ENCODE peak calls at places on chromosome 7, in ten cellular contexts. L is breast epithelium, G is heart left ventricle, O is NB4, W is A549, Q is uterus, E is adrenal gland, H is thyroid gland, C is body of pancreas, T is esophagus muscularis mucosa. J is an unnamed sample.

GRCh38 chr7:68482800-68483199 is 1115.5 kb upstream of the AUTS2 start:
- DNase-seq in O (no peak), C (no peak), L (no peak), G (no peak), Q (no peak), E (no peak), W (no peak), H (no peak), T (no peak), J (no peak)

GRCh38 chr7:78149787-78150186 is 351.2 kb downstream of the PHTF2 start:
- DNase-seq in T (no peak), O (no peak), W (no peak), G (no peak), E (no peak), C (no peak), Q (no peak), L (no peak), H (no peak), J (no peak)

GRCh38 chr7:94374721-94375120 is 20.0 kb upstream of the COL1A2 start:
- DNase-seq in T (no peak), Q (no peak), L (no peak), H (no peak), W (no peak), E (no peak), G (no peak), O (no peak), C (no peak), J (no peak)

GRCh38 chr7:100688593-100688860 is 5.5 kb downstream of the GIGYF1 start:
- DNase-seq in C (no peak), O (no peak), Q (no peak), H (no peak), T (no peak), G (no peak), E (no peak), W (no peak), L (no peak), J (no peak)

GRCh38 chr7:1158203-1159126 is 1.5 kb downstream of the ZFAND2A start:
- DNase-seq in T (no peak), L (no peak), W (no peak), E (no peak), Q (no peak), G (no peak), H (no peak), C (no peak), O (no peak), J (no peak)

GRCh38 chr7:56290548-56290947 is 174.3 kb upstream of the NUPR2 start:
- DNase-seq in G (no peak), L (no peak), O (no peak), Q (no peak), W (no peak), T (no peak), H (no peak), E (no peak), C (no peak), J (no peak)

GRCh38 chr7:114158275-114158674 is 239.5 kb upstream of the PPP1R3A start:
- DNase-seq in L (no peak), G (no peak), W (no peak), T (no peak), Q (no peak), C (no peak), H (no peak), O (no peak), E (no peak), J (no peak)

GRCh38 chr7:151940048-151940845 is 16.0 kb upstream of the GALNTL5 start:
- DNase-seq in O (peak; percentile 67), W (peak; percentile 17), E (no peak), T (no peak), C (no peak), G (no peak), H (no peak), L (no peak), Q (peak; percentile 47), J (no peak)

GRCh38 chr7:29639386-29639785 is 75.8 kb downstream of the PRR15 start:
- DNase-seq in H (no peak), L (no peak), O (no peak), C (no peak), E (no peak), W (no peak), T (peak; percentile 81), Q (no peak), G (no peak), J (no peak)

GRCh38 chr7:158863611-158864506 is 7.5 kb downstream of the DYNC2I1 start:
- DNase-seq in E (peak; percentile 81), C (peak; percentile 53), W (peak; percentile 73), O (peak; percentile 85), T (no peak), H (peak; percentile 80), L (peak; percentile 69), G (peak; percentile 93), Q (peak; percentile 79), J (peak; percentile 55)

GRCh38 chr7:45699726-45700390 is 125.7 kb downstream of the ADCY1 start:
- DNase-seq in Q (peak; percentile 8), L (peak; percentile 16), C (no peak), T (no peak), H (no peak), W (no peak), E (peak; percentile 16), O (no peak), G (no peak), J (no peak)

GRCh38 chr7:137932881-137933269 is 69.0 kb downstream of the CREB3L2 start:
- DNase-seq in E (peak; percentile 44), L (no peak), H (no peak), C (no peak), T (no peak), G (no peak), O (peak; percentile 76), Q (no peak), W (peak; percentile 33), J (no peak)

GRCh38 chr7:137931823-137932222 is 70.1 kb downstream of the CREB3L2 start:
- DNase-seq in T (no peak), Q (no peak), H (no peak), L (no peak), C (no peak), O (no peak), W (peak; percentile 26), E (no peak), G (no peak), J (no peak)

GRCh38 chr7:137928626-137929025 is 73.3 kb downstream of the CREB3L2 start:
- DNase-seq in L (no peak), Q (no peak), E (no peak), C (no peak), O (no peak), G (no peak), H (no peak), T (no peak), W (no peak), J (no peak)

GRCh38 chr7:137933270-137934017 is 68.4 kb downstream of the CREB3L2 start:
- DNase-seq in G (no peak), T (no peak), E (peak; percentile 51), W (no peak), C (no peak), O (peak; percentile 54), L (peak; percentile 48), H (no peak), Q (peak; percentile 77), J (no peak)

DNA sequence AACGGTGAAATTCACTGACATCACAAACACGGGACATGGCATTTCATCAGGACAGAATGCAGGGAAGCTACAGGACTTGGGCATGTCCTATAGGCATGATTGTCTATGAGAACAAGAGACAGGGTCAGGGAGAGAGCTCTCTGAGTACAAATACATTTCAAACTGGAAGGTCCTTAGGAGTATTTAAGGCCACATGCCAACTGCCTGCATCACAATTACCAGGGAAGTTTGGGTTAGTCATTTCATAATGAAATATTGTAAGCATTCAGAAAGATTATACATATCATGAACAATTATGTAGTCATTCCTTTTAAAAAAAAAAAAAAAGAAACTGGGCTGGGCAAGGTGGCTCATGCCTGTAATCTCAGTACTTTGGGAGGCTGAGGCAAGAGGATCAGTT is 71.3 kb downstream of the CREB3L2 start:
- DNase-seq in L (no peak), O (no peak), H (no peak), W (peak; percentile 50), T (no peak), E (peak; percentile 46), Q (no peak), C (no peak), G (no peak), J (peak; percentile 24)
- TF ChIP-seq POLR2A in L (no peak), O (no peak), H (no peak), W (no peak), T (no peak), E (no peak), Q (no peak), C (no peak), G (no peak), J (no peak)

GRCh38 chr7:107014381-107015023 is 30.0 kb upstream of the PRKAR2B start:
- DNase-seq in C (no peak), Q (no peak), L (no peak), H (no peak), W (no peak), E (no peak), O (no peak), T (no peak), G (peak; percentile 33), J (no peak)
- TF ChIP-seq POLR2A in C (no peak), Q (no peak), L (no peak), H (no peak), W (no peak), E (no peak), O (no peak), T (no peak), G (no peak), J (no peak)

GRCh38 chr7:37982423-37982822 is 62.0 kb downstream of the EPDR1 start:
- DNase-seq in O (no peak), C (no peak), W (no peak), L (no peak), H (peak; percentile 16), T (no peak), G (peak; percentile 20), Q (peak; percentile 36), E (peak; percentile 23), J (no peak)
- TF ChIP-seq POLR2A in O (no peak), C (no peak), W (no peak), L (no peak), H (no peak), T (no peak), G (no peak), Q (no peak), E (no peak), J (no peak)

GRCh38 chr7:34839645-34840044 is 181.6 kb downstream of the NPSR1 start:
- DNase-seq in W (no peak), Q (no peak), O (no peak), E (no peak), T (peak; percentile 82), H (no peak), G (no peak), L (no peak), C (no peak), J (no peak)

GRCh38 chr7:34840176-34840785 is 182.3 kb downstream of the NPSR1 start:
- DNase-seq in Q (no peak), G (no peak), C (no peak), E (no peak), O (no peak), L (no peak), W (no peak), T (peak; percentile 85), H (no peak), J (no peak)

GRCh38 chr7:34842782-34843181 is 184.8 kb downstream of the NPSR1 start:
- DNase-seq in T (peak; percentile 83), E (no peak), L (no peak), G (no peak), W (no peak), C (no peak), O (no peak), H (no peak), Q (no peak), J (no peak)

GRCh38 chr7:34838329-34838728 is 180.3 kb downstream of the NPSR1 start:
- DNase-seq in C (peak; percentile 13), H (no peak), E (no peak), O (no peak), T (no peak), W (no peak), L (no peak), G (no peak), Q (no peak), J (no peak)

GRCh38 chr7:34841326-34841725 is 183.3 kb downstream of the NPSR1 start:
- DNase-seq in L (no peak), O (no peak), Q (no peak), W (no peak), T (peak; percentile 86), H (no peak), G (no peak), E (no peak), C (no peak), J (no peak)
- TF ChIP-seq POLR2A in L (no peak), O (no peak), Q (no peak), W (no peak), T (no peak), H (no peak), G (no peak), E (no peak), C (no peak), J (no peak)

J was measured in H54.